ENCODE peak calls at places on chromosomes 1 and 21, in seven cellular contexts. L, A, O, J, H, W and U are unnamed samples.

GRCh38 chr1:51861669-51862068 is 16.9 kb downstream of the NRDC start:
- DNase-seq in L (no peak), A (no peak), O (no peak), J (no peak), H (no peak), W (no peak), U (no peak)

GRCh38 chr1:78543941-78544630 is 53.3 kb downstream of the PTGFR start:
- DNase-seq in L (no peak), A (no peak), O (no peak), J (no peak), H (no peak), W (no peak), U (no peak)

GRCh38 chr1:44684525-44684924 is 10.0 kb downstream of the ARMH1 start:
- DNase-seq in L (no peak), A (no peak), O (no peak), J (no peak), H (no peak), W (no peak), U (no peak)

GRCh38 chr1:92916899-92917298 is 44.4 kb downstream of the DIPK1A start:
- DNase-seq in L (no peak), A (no peak), O (no peak), J (no peak), H (peak), W (no peak), U (no peak)

GRCh38 chr1:2415801-2416208 is 3.4 kb upstream of the PEX10 start:
- DNase-seq in L (no peak), A (peak), O (no peak), J (no peak), H (no peak), W (peak), U (no peak)

GRCh38 chr1:226325178-226325577 is 16.2 kb upstream of the LIN9 start:
- DNase-seq in L (no peak), A (no peak), O (no peak), J (no peak), H (no peak), W (no peak), U (peak)

GRCh38 chr21:36694041-36694515 is 4.8 kb upstream of the SIM2 start:
- DNase-seq in L (no peak), A (no peak), O (no peak), J (peak), H (no peak), W (no peak), U (no peak)

GRCh38 chr1:4172659-4173599 is 272.9 kb upstream of the C1orf174 start:
- DNase-seq in L (no peak), A (no peak), O (no peak), J (peak), H (no peak), W (no peak), U (no peak)

GRCh38 chr1:20430355-20431290 is 55.4 kb downstream of the CAMK2N1 start:
- DNase-seq in L (no peak), A (peak), O (no peak), J (peak), H (no peak), W (no peak), U (peak)

GRCh38 chr1:160544647-160545046 is 21.6 kb upstream of the SLAMF6 start:
- DNase-seq in L (no peak), A (peak), O (no peak), J (peak), H (no peak), W (no peak), U (no peak)

GRCh38 chr1:15837931-15838330 is 9.6 kb upstream of the SPEN start:
- DNase-seq in L (no peak), A (no peak), O (no peak), J (no peak), H (no peak), W (no peak), U (no peak)

GRCh38 chr1:15838721-15839120 is 8.8 kb upstream of the SPEN start:
- DNase-seq in L (no peak), A (no peak), O (no peak), J (no peak), H (no peak), W (no peak), U (no peak)

GRCh38 chr1:15835741-15836510 is 11.6 kb upstream of the SPEN start:
- DNase-seq in L (peak), A (peak), O (peak), J (peak), H (peak), W (peak), U (peak)

GRCh38 chr1:15835205-15835740 is 12.2 kb upstream of the SPEN start:
- DNase-seq in L (no peak), A (no peak), O (no peak), J (peak), H (no peak), W (no peak), U (no peak)

DNA sequence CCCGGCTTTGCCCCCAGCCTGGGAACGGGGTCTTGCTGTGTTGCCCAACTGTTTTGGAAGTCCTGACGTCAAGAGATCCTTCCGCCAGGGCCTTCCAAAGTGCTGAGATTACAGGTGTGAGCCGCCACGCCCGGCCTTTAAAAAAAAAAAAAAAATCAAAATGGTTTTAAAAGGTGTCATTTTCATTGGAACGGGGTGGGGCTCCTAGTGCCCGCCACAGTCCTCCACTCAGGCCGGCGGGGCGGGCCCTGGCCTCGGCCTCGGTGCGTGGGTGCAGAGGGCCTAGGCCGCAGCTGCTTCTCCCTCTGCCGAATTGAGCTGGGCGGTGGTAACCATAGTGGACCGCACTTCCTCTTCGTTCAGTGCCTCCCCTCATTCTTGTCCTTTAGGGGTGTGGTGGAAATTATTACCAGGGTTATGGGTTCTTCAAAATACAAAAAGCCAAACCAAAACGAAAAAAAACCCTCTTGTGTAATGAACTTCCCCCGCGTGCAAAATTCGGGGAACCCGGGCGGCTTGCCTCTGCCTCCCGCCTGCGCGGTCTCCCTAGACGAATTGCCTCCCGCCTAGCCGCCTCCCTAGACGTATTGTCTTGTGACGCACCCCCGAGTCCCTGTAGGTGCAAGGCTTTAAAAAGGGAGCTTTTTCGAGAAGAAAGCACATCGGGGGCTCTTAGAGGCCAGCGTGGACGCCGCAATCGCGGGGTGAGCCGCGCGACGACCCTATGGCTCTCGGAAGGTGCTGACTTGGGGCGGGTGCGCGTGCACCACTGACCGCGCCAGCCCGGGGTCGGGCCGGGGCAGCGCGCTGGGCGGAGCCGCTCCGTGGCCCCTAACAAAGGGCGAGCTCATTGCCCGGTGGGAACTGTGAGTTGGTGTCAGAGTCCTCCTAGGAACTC is 10.5 kb upstream of the SPEN start:
- DNase-seq in L (peak), A (peak), O (peak), J (no peak), H (no peak), W (no peak), U (no peak)
- H3K27ac ChIP-seq in L (peak), A (peak), O (peak), J (no peak), H (no peak), W (peak), U (peak)

GRCh38 chr1:18794561-18794960 is 64.9 kb downstream of the TAS1R2 start:
- DNase-seq in L (no peak), A (no peak), O (no peak), J (peak), H (no peak), W (no peak), U (peak)

GRCh38 chr1:18793164-18793563 is 66.3 kb downstream of the TAS1R2 start:
- DNase-seq in L (no peak), A (no peak), O (no peak), J (peak), H (no peak), W (no peak), U (no peak)

GRCh38 chr1:18795002-18795689 is 64.3 kb downstream of the TAS1R2 start:
- DNase-seq in L (no peak), A (no peak), O (no peak), J (no peak), H (no peak), W (no peak), U (no peak)

GRCh38 chr1:18792747-18793146 is 66.7 kb downstream of the TAS1R2 start:
- DNase-seq in L (no peak), A (no peak), O (no peak), J (no peak), H (no peak), W (no peak), U (no peak)

GRCh38 chr1:18794066-18794465 is 65.4 kb downstream of the TAS1R2 start:
- DNase-seq in L (no peak), A (no peak), O (no peak), J (no peak), H (no peak), W (no peak), U (no peak)
- H3K27ac ChIP-seq in L (no peak), A (no peak), O (no peak), J (no peak), H (no peak), W (no peak), U (no peak)

DNA sequence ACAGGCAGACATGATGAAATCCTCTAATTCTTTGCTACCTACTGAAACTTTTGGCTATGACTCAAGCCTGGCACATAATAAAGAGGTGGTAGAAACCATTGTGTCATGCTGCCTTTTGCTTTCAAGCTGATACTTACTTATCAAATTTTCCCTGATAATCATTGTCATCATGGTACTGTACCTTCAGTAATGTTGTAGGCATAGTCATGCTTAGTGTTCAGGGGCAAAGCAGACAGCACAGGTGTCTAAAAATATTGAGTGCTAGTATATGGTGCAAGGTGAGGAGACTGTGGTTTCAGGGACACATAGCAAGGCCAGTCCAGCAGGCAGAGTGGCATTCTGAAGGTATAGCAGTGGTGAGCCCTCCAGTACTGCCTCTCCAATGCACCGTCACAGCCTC is 226.9 kb upstream of the DEPDC1 start:
- DNase-seq in L (no peak), A (no peak), O (no peak), J (no peak), H (no peak), W (no peak), U (no peak)
- H3K27ac ChIP-seq in L (no peak), A (no peak), O (no peak), J (no peak), H (no peak), W (no peak), U (no peak)

GRCh38 chr1:182217967-182218366 is 156.5 kb upstream of the ZNF648 start:
- DNase-seq in L (no peak), A (no peak), O (no peak), J (no peak), H (no peak), W (peak), U (peak)

GRCh38 chr1:182211364-182211763 is 149.9 kb upstream of the ZNF648 start:
- DNase-seq in L (no peak), A (no peak), O (no peak), J (no peak), H (no peak), W (no peak), U (no peak)

GRCh38 chr1:182217071-182217470 is 155.6 kb upstream of the ZNF648 start:
- DNase-seq in L (no peak), A (no peak), O (no peak), J (no peak), H (no peak), W (no peak), U (peak)

GRCh38 chr1:182213163-182213562 is 151.7 kb upstream of the ZNF648 start:
- DNase-seq in L (no peak), A (no peak), O (no peak), J (no peak), H (no peak), W (no peak), U (no peak)

DNA sequence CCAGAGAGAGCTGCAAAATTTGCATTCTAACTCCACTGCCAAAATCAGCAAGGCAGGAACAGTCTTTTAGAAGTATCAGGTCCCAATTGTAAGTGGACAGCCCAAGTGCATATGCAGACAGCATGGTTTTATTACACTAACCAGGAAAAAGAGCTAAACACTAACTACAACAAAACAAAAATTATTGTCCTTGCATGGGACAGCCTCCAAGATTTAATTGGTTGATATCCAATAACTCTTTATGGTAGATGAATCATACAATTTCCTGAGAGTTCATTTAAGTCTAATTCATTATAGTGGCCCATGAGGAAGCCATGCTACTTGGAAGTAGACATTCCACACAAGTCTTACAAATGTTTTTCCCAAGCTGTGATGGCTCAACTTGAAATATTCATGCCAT is 154.3 kb upstream of the ZNF648 start:
- DNase-seq in L (no peak), A (no peak), O (no peak), J (no peak), H (no peak), W (no peak), U (peak)
- H3K27ac ChIP-seq in L (no peak), A (no peak), O (no peak), J (no peak), H (no peak), W (no peak), U (no peak)